ENCODE peak calls at places on chromosomes 6 and 20, in six cellular contexts. One of them, this sample, is unnamed.

GRCh38 chr20:51321343-51322163 is 221.0 kb downstream of the NFATC2 start:
- DNase-seq in NCI-H187 treated with DMSO at 0.1 percent for 48 hours: no peak
- DNase-seq in uterus: no peak
- DNase-seq in GM19239: no peak
- DNase-seq in endodermal cell: peak
- DNase-seq in EL: no peak
- DNase-seq in this sample: no peak

GRCh38 chr6:303263-303662 is 11.0 kb downstream of the DUSP22 start:
- DNase-seq in NCI-H187 treated with DMSO at 0.1 percent for 48 hours: no peak
- DNase-seq in uterus: no peak
- DNase-seq in GM19239: no peak
- DNase-seq in endodermal cell: no peak
- DNase-seq in EL: no peak
- DNase-seq in this sample: no peak

GRCh38 chr20:37915434-37915787 is 12.5 kb downstream of the VSTM2L start:
- DNase-seq in NCI-H187 treated with DMSO at 0.1 percent for 48 hours: no peak
- DNase-seq in uterus: no peak
- DNase-seq in GM19239: no peak
- DNase-seq in endodermal cell: no peak
- DNase-seq in EL: no peak
- DNase-seq in this sample: no peak

GRCh38 chr6:167734662-167735497 is 91.8 kb upstream of the AFDN start:
- DNase-seq in NCI-H187 treated with DMSO at 0.1 percent for 48 hours: no peak
- DNase-seq in uterus: no peak
- DNase-seq in GM19239: no peak
- DNase-seq in endodermal cell: peak
- DNase-seq in EL: no peak
- DNase-seq in this sample: no peak

GRCh38 chr6:166686317-166686716 is 59.3 kb upstream of the RPS6KA2 start:
- DNase-seq in NCI-H187 treated with DMSO at 0.1 percent for 48 hours: no peak
- DNase-seq in uterus: no peak
- DNase-seq in GM19239: no peak
- DNase-seq in endodermal cell: no peak
- DNase-seq in EL: no peak
- DNase-seq in this sample: no peak

GRCh38 chr6:157822221-157823000 is 635 bp upstream of the SNX9 start:
- DNase-seq in NCI-H187 treated with DMSO at 0.1 percent for 48 hours: no peak
- DNase-seq in uterus: peak
- DNase-seq in GM19239: peak
- DNase-seq in endodermal cell: peak
- DNase-seq in EL: peak
- DNase-seq in this sample: no peak

GRCh38 chr6:63347599-63347998 is 27.8 kb upstream of the LGSN start:
- DNase-seq in NCI-H187 treated with DMSO at 0.1 percent for 48 hours: no peak
- DNase-seq in uterus: no peak
- DNase-seq in GM19239: no peak
- DNase-seq in endodermal cell: no peak
- DNase-seq in EL: peak
- DNase-seq in this sample: no peak

GRCh38 chr20:57464642-57465211 is 60.2 kb downstream of the CTCFL start:
- DNase-seq in NCI-H187 treated with DMSO at 0.1 percent for 48 hours: no peak
- DNase-seq in uterus: no peak
- DNase-seq in GM19239: no peak
- DNase-seq in endodermal cell: no peak
- DNase-seq in EL: peak
- DNase-seq in this sample: no peak